ENCODE peak calls at places on chromosomes 4 and X, in five cellular contexts. T is omental fat pad, B is RWPE1, D is IMR-90, U is endothelial cell. L is an unnamed sample.

GRCh38 chr4:182089326-182089725 is 153.9 kb upstream of the TENM3 start:
- DNase-seq in T (no peak), B (no peak), D (no peak), U (peak; percentile 15), L (peak; percentile 52)

GRCh38 chr4:188297873-188298272 is 158.6 kb downstream of the TRIML1 start:
- DNase-seq in T (no peak), B (no peak), D (peak; percentile 85), U (no peak), L (no peak)

GRCh38 chr4:86848732-86849617 is at the start of gene SLC10A6:
- DNase-seq in T (no peak), B (no peak), D (no peak), U (no peak), L (no peak)

GRCh38 chrX:6679988-6680387 is 145.1 kb upstream of the VCX3A start:
- DNase-seq in T (no peak), B (no peak), D (no peak), U (no peak), L (no peak)

GRCh38 chr4:17094209-17094608 is 195.8 kb upstream of the LDB2 start:
- DNase-seq in T (no peak), B (no peak), D (no peak), U (no peak), L (no peak)

GRCh38 chrX:77431227-77431626 is 16.0 kb upstream of the FGF16 start:
- DNase-seq in T (no peak), B (no peak), D (peak; percentile 12), U (no peak), L (peak; percentile 37)

GRCh38 chr4:957231-957580 is 16.2 kb downstream of the DGKQ start:
- DNase-seq in T (no peak), B (no peak), D (no peak), U (no peak), L (no peak)

GRCh38 chr4:108787724-108788123 is 24.9 kb upstream of the ETNPPL start:
- DNase-seq in T (no peak), B (no peak), D (no peak), U (no peak), L (no peak)

GRCh38 chr4:10296730-10297129 is 160.5 kb downstream of the ZNF518B start:
- DNase-seq in T (no peak), B (no peak), D (no peak), U (no peak), L (no peak)

GRCh38 chr4:153616005-153616555 is 68.0 kb upstream of the TLR2 start:
- DNase-seq in T (no peak), B (no peak), D (no peak), U (no peak), L (no peak)

GRCh38 chr4:103306870-103307345 is 108.8 kb upstream of the CENPE start:
- DNase-seq in T (no peak), B (no peak), D (no peak), U (no peak), L (no peak)

GRCh38 chr4:145278341-145279121 is 98.1 kb upstream of the OTUD4 start:
- DNase-seq in T (no peak), B (peak; percentile 8), D (peak; percentile 87), U (no peak), L (no peak)

GRCh38 chr4:77701111-77701510 is 95.5 kb downstream of the CXCL13 start:
- DNase-seq in T (no peak), B (no peak), D (no peak), U (no peak), L (no peak)

GRCh38 chrX:139559383-139560042 is 29.0 kb downstream of the F9 start:
- DNase-seq in T (no peak), B (peak; percentile 4), D (peak; percentile 43), U (peak; percentile 41), L (no peak)

GRCh38 chr4:78137538-78137937 is 80.4 kb downstream of the FRAS1 start:
- DNase-seq in T (no peak), B (no peak), D (no peak), U (no peak), L (no peak)

GRCh38 chr4:169342906-169343560 is 72.3 kb upstream of the SH3RF1 start:
- DNase-seq in T (no peak), B (no peak), D (peak; percentile 41), U (no peak), L (no peak)

GRCh38 chr4:27702710-27703431 is 842.2 kb downstream of the STIM2 start:
- DNase-seq in T (no peak), B (peak; percentile 3), D (peak; percentile 1), U (peak; percentile 15), L (no peak)

GRCh38 chr4:113472864-113473263 is 288.7 kb downstream of the CAMK2D start:
- DNase-seq in T (no peak), B (no peak), D (no peak), U (no peak), L (no peak)

GRCh38 chr4:115090483-115091075 is 22.8 kb downstream of the NDST4 start:
- DNase-seq in T (no peak), B (peak; percentile 1), D (peak; percentile 0), U (no peak), L (no peak)

GRCh38 chrX:125205084-125205917 is 114.4 kb upstream of the TEX13C start:
- DNase-seq in T (no peak), B (peak; percentile 14), D (no peak), U (peak; percentile 63), L (peak; percentile 63)

GRCh38 chr4:109156346-109156745 is 146.1 kb downstream of the COL25A1 start:
- DNase-seq in T (no peak), B (no peak), D (no peak), U (no peak), L (no peak)

GRCh38 chrX:96407043-96407442 is 277.6 kb upstream of the DIAPH2 start:
- DNase-seq in T (no peak), B (peak; percentile 1), D (peak; percentile 59), U (no peak), L (no peak)

GRCh38 chrX:22746081-22746480 is 253.7 kb upstream of the DDX53 start:
- DNase-seq in T (no peak), B (no peak), D (no peak), U (no peak), L (no peak)

GRCh38 chr4:119010909-119011606 is 122.4 kb downstream of the SYNPO2 start:
- DNase-seq in T (no peak), B (no peak), D (no peak), U (no peak), L (no peak)

GRCh38 chr4:124535004-124535403 is 177.5 kb downstream of the ANKRD50 start:
- DNase-seq in T (no peak), B (no peak), D (no peak), U (no peak), L (no peak)

GRCh38 chr4:147846318-147847135 is 114.6 kb downstream of the ARHGAP10 start:
- DNase-seq in T (no peak), B (no peak), D (no peak), U (no peak), L (no peak)

GRCh38 chr4:147840846-147841732 is 109.2 kb downstream of the ARHGAP10 start:
- DNase-seq in T (no peak), B (no peak), D (no peak), U (no peak), L (no peak)

GRCh38 chr4:147839651-147840050 is 107.8 kb downstream of the ARHGAP10 start:
- DNase-seq in T (no peak), B (no peak), D (no peak), U (no peak), L (no peak)

GRCh38 chr4:147842573-147842972 is 110.7 kb downstream of the ARHGAP10 start:
- DNase-seq in T (no peak), B (no peak), D (peak; percentile 79), U (no peak), L (no peak)

DNA sequence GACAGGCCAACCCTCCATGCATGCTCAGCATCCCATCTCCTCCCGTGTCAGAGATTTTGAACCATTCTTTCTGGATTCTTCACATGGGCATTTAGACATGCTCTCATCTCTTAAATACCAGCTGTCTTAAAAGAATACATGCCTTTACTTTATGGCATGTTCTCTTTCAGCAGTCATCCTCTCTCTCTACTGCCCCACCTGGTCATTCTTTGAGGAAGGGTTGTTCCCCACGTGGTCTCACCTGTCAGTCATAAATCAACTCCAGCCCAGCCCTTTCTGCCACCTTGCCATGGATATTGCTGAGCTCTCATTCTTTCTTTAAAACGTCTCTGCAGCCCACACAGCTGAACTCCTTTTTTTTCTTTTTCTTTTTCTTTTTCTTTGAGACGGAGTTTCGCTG is 111.3 kb downstream of the ARHGAP10 start:
- DNase-seq in T (no peak), B (peak; percentile 73), D (no peak), U (no peak), L (no peak)
- TF ChIP-seq CTCF in T (no peak), B (no peak), D (no peak), U (peak; percentile 18), L (no peak)

DNA sequence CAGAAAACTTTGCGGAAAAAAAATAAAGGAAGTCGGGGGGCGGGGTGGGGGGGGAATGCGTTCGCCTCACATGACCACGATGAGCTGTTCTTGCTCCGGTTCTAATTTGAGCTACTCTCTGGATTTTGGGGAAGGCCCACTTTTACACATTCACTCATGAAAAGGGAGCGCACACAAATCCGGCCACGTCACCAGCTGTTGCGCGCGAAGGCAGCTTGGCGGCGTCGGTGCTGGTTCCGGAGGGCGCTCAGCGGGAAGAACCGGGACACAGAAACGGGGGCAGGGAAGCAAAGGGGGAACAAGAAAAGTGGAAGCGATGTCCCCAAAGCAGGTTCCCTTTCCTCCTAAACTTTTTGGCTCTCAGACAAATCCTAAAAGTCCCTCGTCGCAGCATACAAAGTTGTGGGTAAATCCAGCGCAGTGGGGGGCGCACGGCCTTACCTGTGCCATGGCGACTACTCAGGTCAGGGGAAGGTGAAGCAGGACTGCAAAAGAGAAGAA is 590 bp downstream of the ANXA5 start:
- DNase-seq in T (peak; percentile 60), B (peak; percentile 40), D (peak; percentile 85), U (peak; percentile 49), L (no peak)
- TF ChIP-seq CTCF in T (no peak), B (peak; percentile 14), D (peak; percentile 16), U (no peak), L (no peak)

GRCh38 chrX:105975382-105975781 is 63.1 kb downstream of the SERPINA7 start:
- DNase-seq in T (no peak), B (no peak), D (peak; percentile 1), U (no peak), L (no peak)
- TF ChIP-seq CTCF in T (no peak), B (no peak), D (no peak), U (no peak), L (no peak)

DNA sequence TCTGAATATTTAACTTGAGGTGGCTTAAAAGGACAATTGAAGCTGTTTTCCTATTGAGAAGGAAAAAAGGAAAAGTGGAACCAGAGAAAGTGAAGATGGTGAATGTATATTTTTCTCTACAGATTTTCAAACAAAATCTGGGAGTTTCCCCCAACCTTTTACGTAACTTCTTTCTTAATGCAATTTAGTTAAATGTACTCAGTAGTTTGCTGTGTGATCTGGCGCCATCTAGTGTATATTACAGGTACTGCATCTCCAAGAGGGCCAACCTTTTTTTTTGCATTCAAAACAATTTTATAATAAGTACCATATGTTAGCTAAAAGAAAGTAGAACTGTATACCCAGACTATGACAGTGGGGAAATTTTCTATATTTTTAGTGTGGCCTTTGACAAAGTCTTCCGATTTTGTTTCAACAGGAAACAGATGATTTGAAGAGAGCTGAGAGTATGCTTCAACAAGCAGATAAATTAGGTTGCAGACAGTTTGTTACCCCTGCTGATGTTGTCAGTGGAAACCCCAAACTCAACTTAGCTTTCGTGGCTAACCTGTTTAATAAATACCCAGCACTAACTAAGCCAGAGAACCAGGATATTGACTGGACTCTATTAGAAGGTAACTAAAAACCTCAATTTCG is 82.0 kb downstream of the PLS3 start:
- DNase-seq in T (no peak), B (peak; percentile 11), D (peak; percentile 77), U (peak; percentile 21), L (no peak)
- TF ChIP-seq CTCF in T (no peak), B (peak; percentile 78), D (peak; percentile 94), U (peak; percentile 89), L (peak; percentile 94)

GRCh38 chr4:90958256-90958895 is 831.2 kb downstream of the CCSER1 start:
- DNase-seq in T (no peak), B (peak; percentile 36), D (peak; percentile 69), U (no peak), L (no peak)

GRCh38 chr4:90960433-90960832 is 833.2 kb downstream of the CCSER1 start:
- DNase-seq in T (no peak), B (no peak), D (no peak), U (no peak), L (no peak)

GRCh38 chr4:90960840-90961239 is 833.6 kb downstream of the CCSER1 start:
- DNase-seq in T (no peak), B (no peak), D (no peak), U (no peak), L (no peak)
- TF ChIP-seq CTCF in T (no peak), B (no peak), D (no peak), U (peak; percentile 18), L (no peak)

L was measured in glutamatergic neuron.